ENCODE peak calls at places on chromosomes 3 and 15, in seven cellular contexts. A is putamen; Y is NAMALWA; M is stimulated activated CD4-positive, alpha-beta T cell treated with anti-CD3 and anti-CD28 coated beads, Interleukin-1b, Interleukin-23, amount 100 ng/mL, for 1 hour; S is T-helper 2 cell; F is dorsolateral prefrontal cortex; C is breast epithelium. L is an unnamed sample.

GRCh38 chr3:194030372-194030771 is 105.6 kb upstream of the HES1 start:
- DNase-seq in C (no peak), M (no peak), S (no peak), Y (no peak), F (no peak), A (no peak), L (no peak)

GRCh38 chr3:44913868-44914468 is 39.6 kb downstream of the TGM4 start:
- DNase-seq in C (no peak), A (peak), M (peak), Y (peak), S (peak), F (peak), L (no peak)

GRCh38 chr15:90882781-90883525 is 1.4 kb upstream of the FES start:
- DNase-seq in F (no peak), A (no peak), M (no peak), C (no peak), Y (no peak), S (no peak), L (no peak)

GRCh38 chr3:141410861-141411771 is 42.8 kb downstream of the ZBTB38 start:
- DNase-seq in A (no peak), C (no peak), S (no peak), M (no peak), F (no peak), Y (no peak), L (no peak)

GRCh38 chr15:64013179-64014043 is 32.9 kb downstream of the DAPK2 start:
- DNase-seq in F (no peak), A (no peak), Y (no peak), C (no peak), M (no peak), S (no peak), L (no peak)

GRCh38 chr15:101463265-101463664 is 26.2 kb downstream of the PCSK6 start:
- DNase-seq in C (no peak), A (no peak), M (no peak), F (no peak), S (no peak), Y (no peak), L (no peak)

GRCh38 chr3:27666708-27667107 is 55.4 kb downstream of the EOMES start:
- DNase-seq in M (no peak), S (no peak), A (peak), Y (peak), C (no peak), F (peak), L (no peak)

GRCh38 chr3:48301814-48302194 is 31.7 kb downstream of the SPINK8 start:
- DNase-seq in S (no peak), F (no peak), A (peak), Y (peak), M (no peak), C (peak), L (no peak)

GRCh38 chr3:150925751-150926201 is 20.5 kb upstream of the MINDY4B start:
- DNase-seq in A (peak), M (peak), C (no peak), F (no peak), S (peak), Y (peak), L (no peak)

GRCh38 chr3:149310796-149311534 is 22.5 kb downstream of the TM4SF18 start:
- DNase-seq in F (no peak), Y (no peak), M (no peak), S (no peak), A (no peak), C (peak), L (no peak)

GRCh38 chr3:122679467-122680291 is 960 bp upstream of the PARP14 start:
- DNase-seq in Y (no peak), A (peak), C (peak), M (no peak), F (no peak), S (no peak), L (no peak)

GRCh38 chr15:90818251-90819210 is 49.9 kb upstream of the FURIN start:
- DNase-seq in Y (peak), C (no peak), S (no peak), A (no peak), F (no peak), M (no peak), L (no peak)

GRCh38 chr3:9934235-9934621 is 594 bp downstream of the CRELD1 start:
- DNase-seq in C (no peak), M (no peak), S (no peak), A (no peak), Y (peak), F (no peak), L (no peak)

GRCh38 chr3:42012935-42013651 is 51.2 kb upstream of the ULK4 start:
- DNase-seq in S (peak), M (peak), F (no peak), C (no peak), A (peak), Y (peak), L (no peak)

GRCh38 chr15:40313531-40314398 is 6.0 kb upstream of the PLCB2 start:
- DNase-seq in Y (peak), C (no peak), F (no peak), S (no peak), A (no peak), M (no peak), L (no peak)

GRCh38 chr15:67685716-67686115 is 139.6 kb upstream of the SKOR1 start:
- DNase-seq in S (no peak), C (no peak), M (no peak), F (no peak), A (no peak), Y (no peak), L (no peak)

GRCh38 chr3:126117786-126118185 is 33.9 kb upstream of the SLC41A3 start:
- DNase-seq in S (no peak), Y (no peak), M (no peak), F (peak), A (no peak), C (no peak), L (no peak)

GRCh38 chr15:85810075-85810474 is 15.3 kb upstream of the KLHL25 start:
- DNase-seq in Y (no peak), M (no peak), C (no peak), S (no peak), F (no peak), A (no peak), L (no peak)

GRCh38 chr3:159853506-159853864 is 135.2 kb upstream of the IL12A start:
- DNase-seq in S (no peak), M (no peak), Y (no peak), A (no peak), C (no peak), F (no peak), L (no peak)

GRCh38 chr15:28947241-28947674 is 61.5 kb downstream of the APBA2 start:
- DNase-seq in Y (no peak), F (no peak), C (no peak), A (no peak), M (no peak), S (no peak), L (no peak)

GRCh38 chr3:55089211-55089610 is 161.4 kb upstream of the LRTM1 start:
- DNase-seq in A (no peak), M (no peak), C (no peak), Y (no peak), S (no peak), F (no peak), L (no peak)

GRCh38 chr3:100813828-100814227 is 104.5 kb downstream of the TFG start:
- DNase-seq in Y (no peak), A (no peak), S (no peak), F (no peak), C (no peak), M (no peak), L (no peak)

GRCh38 chr15:88029696-88030095 is 226.8 kb downstream of the NTRK3 start:
- DNase-seq in S (no peak), Y (no peak), C (no peak), F (no peak), A (no peak), M (no peak), L (no peak)

GRCh38 chr3:33544126-33544525 is 103.9 kb upstream of the UBP1 start:
- DNase-seq in A (no peak), C (no peak), M (no peak), Y (no peak), S (no peak), F (no peak), L (no peak)

GRCh38 chr15:42151736-42152135 is 4.7 kb downstream of the PLA2G4F start:
- DNase-seq in A (no peak), C (no peak), F (peak), Y (no peak), M (no peak), S (no peak), L (no peak)

GRCh38 chr3:33115024-33115768 is 1.4 kb downstream of the CRTAP start:
- DNase-seq in Y (no peak), C (peak), F (peak), A (peak), M (no peak), S (no peak), L (no peak)

GRCh38 chr3:159458010-159458409 is 530.6 kb upstream of the IL12A start:
- DNase-seq in S (no peak), Y (no peak), F (no peak), C (no peak), A (no peak), M (no peak), L (no peak)

GRCh38 chr3:40044487-40044886 is 235.1 kb downstream of the MYRIP start:
- DNase-seq in C (no peak), S (no peak), M (no peak), Y (no peak), F (no peak), A (no peak), L (no peak)

GRCh38 chr3:103662591-103662990 is 1227.8 kb downstream of the ZPLD1 start:
- DNase-seq in C (no peak), M (no peak), A (no peak), S (no peak), Y (no peak), F (no peak), L (no peak)

GRCh38 chr3:187750041-187750512 is 4.8 kb upstream of the BCL6 start:
- DNase-seq in C (peak), A (no peak), Y (peak), S (no peak), F (no peak), M (no peak), L (no peak)

GRCh38 chr3:123326531-123326930 is 122.4 kb downstream of the ADCY5 start:
- DNase-seq in C (no peak), S (no peak), A (no peak), Y (no peak), F (no peak), M (no peak), L (no peak)

GRCh38 chr15:78508272-78508671 is 895 bp downstream of the HYKK start:
- DNase-seq in F (no peak), A (no peak), Y (no peak), C (no peak), S (no peak), M (no peak), L (no peak)

L was measured in cortex of kidney.